ENCODE peak calls at places on chromosomes 11 and 22, in five cellular contexts. N is AG08395, U is Caco-2, K is 8988T, M is neuronal stem cell. F is an unnamed sample.

GRCh38 chr22:20495861-20496681 is 476 bp upstream of the KLHL22 start:
- DNase-seq in N (peak), U (peak), K (peak), M (peak), F (peak)

GRCh38 chr11:106133529-106133928 is 56.1 kb downstream of the AASDHPPT start:
- DNase-seq in N (no peak), U (no peak), K (no peak), M (no peak), F (peak)

GRCh38 chr22:47705350-47705749 is 942.9 kb downstream of the TBC1D22A start:
- DNase-seq in N (no peak), U (no peak), K (no peak), M (no peak), F (no peak)

GRCh38 chr11:8083871-8084281 is 2.9 kb downstream of the TUB start:
- DNase-seq in N (no peak), U (no peak), K (no peak), M (no peak), F (no peak)

GRCh38 chr22:17159504-17159951 is 451 bp upstream of the HDHD5 start:
- DNase-seq in N (peak), U (peak), K (no peak), M (no peak), F (peak)

GRCh38 chr11:19345848-19346681 is 105.3 kb upstream of the E2F8 start:
- DNase-seq in N (peak), U (no peak), K (no peak), M (peak), F (peak)

GRCh38 chr11:121520243-121521144 is 67.7 kb upstream of the SORL1-AS1 start:
- DNase-seq in N (peak), U (no peak), K (no peak), M (no peak), F (peak)

GRCh38 chr22:49768961-49769690 is 58.5 kb downstream of the BRD1 start:
- DNase-seq in N (peak), U (no peak), K (no peak), M (no peak), F (peak)

GRCh38 chr11:62694455-62695167 is 5.3 kb upstream of the LRRN4CL start:
- DNase-seq in N (peak), U (peak), K (peak), M (peak), F (peak)

GRCh38 chr11:61007383-61007970 is 36.0 kb downstream of the CD6 start:
- DNase-seq in N (no peak), U (no peak), K (no peak), M (no peak), F (no peak)

GRCh38 chr11:71309181-71309580 is 56.8 kb upstream of the SHANK2 start:
- DNase-seq in N (no peak), U (peak), K (no peak), M (no peak), F (no peak)

GRCh38 chr22:28821452-28821851 is 21.1 kb upstream of the XBP1 start:
- DNase-seq in N (no peak), U (no peak), K (no peak), M (no peak), F (no peak)

GRCh38 chr11:47560431-47560830 is 5.0 kb upstream of the PTPMT1 start:
- DNase-seq in N (no peak), U (no peak), K (no peak), M (no peak), F (peak)

GRCh38 chr11:35549787-35550186 is 24.4 kb upstream of the PAMR1 start:
- DNase-seq in N (peak), U (peak), K (no peak), M (peak), F (peak)

GRCh38 chr22:26587991-26588613 is 1.8 kb downstream of the TPST2 start:
- DNase-seq in N (peak), U (no peak), K (no peak), M (no peak), F (no peak)

GRCh38 chr11:7089328-7090251 is 792 bp downstream of the RBMXL2 start:
- DNase-seq in N (no peak), U (no peak), K (no peak), M (no peak), F (no peak)

GRCh38 chr22:40249286-40249685 is 71.6 kb downstream of the TNRC6B start:
- DNase-seq in N (no peak), U (no peak), K (no peak), M (no peak), F (no peak)

GRCh38 chr11:8033312-8033715 is 46.2 kb downstream of the EIF3F start:
- DNase-seq in N (peak), U (peak), K (peak), M (peak), F (peak)

GRCh38 chr11:34997872-34998548 is 81.6 kb downstream of the PDHX start:
- DNase-seq in N (peak), U (no peak), K (no peak), M (no peak), F (peak)

GRCh38 chr11:69447786-69448185 is 33.7 kb upstream of the LINC01488 start:
- DNase-seq in N (no peak), U (no peak), K (no peak), M (no peak), F (no peak)

GRCh38 chr11:118283756-118284350 is 19.8 kb upstream of the MPZL2 start:
- DNase-seq in N (no peak), U (no peak), K (no peak), M (no peak), F (no peak)

GRCh38 chr22:28952857-28953256 is 69.5 kb downstream of the ZNRF3 start:
- DNase-seq in N (no peak), U (peak), K (no peak), M (no peak), F (no peak)

F was measured in foreskin fibroblast.